ENCODE peak calls at places on chromosomes 13 and 19, in five cellular contexts. R is GM04504; Y is occipital lobe; U is tibial nerve; T is stimulated activated CD4-positive, alpha-beta T cell treated with anti-CD3 and anti-CD28 coated beads, Interleukin-4, amount 100 ng/mL, for 4 hours. B is an unnamed sample.

GRCh38 chr19:58352760-58353671 is at the start of gene A1BG:
- DNase-seq in U (no peak), R (no peak), Y (no peak), T (no peak), B (no peak)

GRCh38 chr19:30431591-30431990 is 59.4 kb downstream of the ZNF536 start:
- DNase-seq in U (no peak), T (no peak), R (no peak), Y (no peak), B (no peak)

GRCh38 chr13:20721454-20722357 is 18.2 kb downstream of the IL17D start:
- DNase-seq in T (no peak), R (no peak), Y (peak; percentile 43), U (peak; percentile 38), B (no peak)

GRCh38 chr13:101942038-101942437 is 459.8 kb downstream of the FGF14 start:
- DNase-seq in U (peak; percentile 49), R (no peak), T (no peak), Y (no peak), B (no peak)

GRCh38 chr13:26679411-26679810 is 81.2 kb downstream of the GPR12 start:
- DNase-seq in T (no peak), U (no peak), Y (no peak), R (peak; percentile 28), B (no peak)

GRCh38 chr19:17948967-17949930 is 16.4 kb downstream of the CCDC124 start:
- DNase-seq in T (no peak), R (no peak), Y (no peak), U (no peak), B (peak; percentile 61)

GRCh38 chr13:77325371-77325941 is 1.4 kb downstream of the MYCBP2 start:
- DNase-seq in Y (no peak), T (no peak), R (no peak), U (no peak), B (peak; percentile 50)

GRCh38 chr13:34452831-34453230 is 489.2 kb upstream of the NBEA start:
- DNase-seq in U (no peak), T (no peak), R (no peak), Y (no peak), B (no peak)

GRCh38 chr13:29270536-29271045 is 324.9 kb downstream of the SLC7A1 start:
- DNase-seq in U (no peak), R (no peak), Y (no peak), T (no peak), B (no peak)

GRCh38 chr19:43743059-43743458 is 11.7 kb downstream of the SMG9 start:
- DNase-seq in R (no peak), Y (no peak), U (no peak), T (no peak), B (no peak)

GRCh38 chr13:33639158-33639557 is 178.8 kb upstream of the RFC3 start:
- DNase-seq in T (no peak), R (peak; percentile 95), U (peak; percentile 50), Y (no peak), B (no peak)

GRCh38 chr19:39448271-39448670 is 2.9 kb downstream of the SUPT5H start:
- DNase-seq in Y (no peak), T (no peak), U (no peak), R (no peak), B (no peak)

GRCh38 chr19:45251452-45252354 is 632 bp downstream of the MARK4 start:
- DNase-seq in T (peak; percentile 13), Y (no peak), R (no peak), U (no peak), B (peak; percentile 77)

GRCh38 chr13:40315416-40316064 is 350.9 kb downstream of the FOXO1 start:
- DNase-seq in U (no peak), Y (no peak), R (no peak), T (peak; percentile 35), B (no peak)

GRCh38 chr13:72808917-72809500 is 27.1 kb downstream of the PIBF1 start:
- DNase-seq in Y (no peak), T (no peak), U (no peak), R (no peak), B (peak; percentile 6)

GRCh38 chr19:41895745-41896580 is 13.0 kb downstream of the ARHGEF1 start:
- DNase-seq in Y (no peak), T (no peak), U (no peak), R (no peak), B (no peak)

GRCh38 chr13:66048888-66049287 is 1181.2 kb downstream of the PCDH9 start:
- DNase-seq in R (no peak), T (no peak), Y (no peak), U (no peak), B (no peak)

GRCh38 chr19:5259750-5260149 is 80.9 kb downstream of the PTPRS start:
- DNase-seq in T (no peak), U (no peak), Y (no peak), R (no peak), B (no peak)

GRCh38 chr19:5093297-5093858 is 124.5 kb downstream of the KDM4B start:
- DNase-seq in T (no peak), Y (no peak), U (peak; percentile 36), R (no peak), B (no peak)

GRCh38 chr19:17775991-17776803 is 18.7 kb upstream of the B3GNT3 start:
- DNase-seq in U (no peak), R (no peak), Y (no peak), T (no peak), B (peak; percentile 94)

GRCh38 chr13:27321619-27322385 is 51.2 kb downstream of the RASL11A start:
- DNase-seq in U (no peak), R (no peak), Y (no peak), T (no peak), B (no peak)

GRCh38 chr13:41652735-41653361 is 195.5 kb downstream of the RGCC start:
- DNase-seq in T (peak; percentile 12), R (peak; percentile 33), Y (peak; percentile 2), U (peak; percentile 59), B (peak; percentile 30)

GRCh38 chr19:41479757-41480191 is 36.8 kb downstream of the ERICH4 start:
- DNase-seq in R (no peak), T (no peak), U (no peak), Y (no peak), B (no peak)

GRCh38 chr19:52336976-52337375 is 933 bp downstream of the ZNF610 start:
- DNase-seq in T (no peak), Y (no peak), U (no peak), R (no peak), B (no peak)

GRCh38 chr13:34344761-34345600 is 527.0 kb downstream of the RFC3 start:
- DNase-seq in U (no peak), T (no peak), Y (no peak), R (no peak), B (no peak)

GRCh38 chr13:104387514-104387913 is 1321.3 kb upstream of the SLC10A2 start:
- DNase-seq in R (no peak), T (no peak), Y (no peak), U (no peak), B (no peak)

GRCh38 chr19:28980236-28980868 is 232.6 kb downstream of the UQCRFS1 start:
- DNase-seq in T (no peak), R (no peak), U (no peak), Y (no peak), B (no peak)

GRCh38 chr19:17673937-17674799 is 14.0 kb downstream of the UNC13A start:
- DNase-seq in U (no peak), Y (no peak), R (no peak), T (no peak), B (no peak)

GRCh38 chr19:16447015-16447384 is 24.8 kb downstream of the EPS15L1 start:
- DNase-seq in T (no peak), Y (no peak), U (peak; percentile 85), R (peak; percentile 58), B (peak; percentile 57)

GRCh38 chr19:14116918-14117578 is 514 bp downstream of the PRKACA start:
- DNase-seq in Y (no peak), R (no peak), U (no peak), T (no peak), B (no peak)

GRCh38 chr19:2517881-2518601 is 42.1 kb downstream of the GADD45B start:
- DNase-seq in U (no peak), T (no peak), R (no peak), Y (no peak), B (no peak)